ENCODE peak calls at places on chromosomes 12 and 14, in eight cellular contexts. W is thoracic aorta, Z is left ventricle myocardium inferior, G is PC-3, R is PC-9, J is neural progenitor cell, E is heart left ventricle, X is left lung. S is an unnamed sample.

GRCh38 chr14:91414475-91415342 is 2.9 kb downstream of the CCDC88C start:
- DNase-seq in W (no peak), Z (no peak), G (no peak), R (no peak), J (peak; percentile 87), E (no peak), X (no peak), S (peak; percentile 69)

GRCh38 chr14:68637106-68638021 is 155.5 kb downstream of the ZFP36L1 start:
- DNase-seq in W (no peak), Z (peak; percentile 54), G (no peak), R (peak; percentile 13), J (no peak), E (peak; percentile 75), X (no peak), S (peak; percentile 31)

GRCh38 chr12:12661086-12661485 is 34.9 kb downstream of the GPR19 start:
- DNase-seq in W (no peak), Z (no peak), G (peak; percentile 36), R (no peak), J (no peak), E (no peak), X (no peak), S (peak; percentile 94)

GRCh38 chr12:53596920-53597363 is 29.2 kb downstream of the ATF7 start:
- DNase-seq in W (no peak), Z (no peak), G (no peak), R (no peak), J (peak; percentile 28), E (no peak), X (no peak), S (peak; percentile 67)

GRCh38 chr12:129607293-129607692 is 296.5 kb downstream of the TMEM132D start:
- DNase-seq in W (no peak), Z (no peak), G (no peak), R (no peak), J (peak; percentile 88), E (no peak), X (no peak), S (no peak)

GRCh38 chr12:112382866-112383265 is 635 bp upstream of the HECTD4 start:
- DNase-seq in W (no peak), Z (no peak), G (no peak), R (no peak), J (no peak), E (no peak), X (no peak), S (no peak)

GRCh38 chr14:52315355-52315718 is 1.2 kb downstream of the PTGER2 start:
- DNase-seq in W (no peak), Z (no peak), G (no peak), R (no peak), J (peak; percentile 23), E (no peak), X (no peak), S (peak; percentile 13)

GRCh38 chr14:106530031-106530422 is 1003.6 kb downstream of the TMEM121 start:
- DNase-seq in W (no peak), Z (no peak), G (no peak), R (no peak), J (no peak), E (no peak), X (no peak), S (no peak)

GRCh38 chr14:60980811-60981625 is at the start of the genes SLC38A6 and TRMT5:
- DNase-seq in W (peak; percentile 82), Z (peak; percentile 92), G (peak; percentile 99), R (peak; percentile 92), J (peak; percentile 95), E (peak; percentile 95), X (peak; percentile 95), S (peak; percentile 93)

GRCh38 chr14:87628129-87628528 is 364.9 kb downstream of the GALC start:
- DNase-seq in W (peak; percentile 27), Z (no peak), G (no peak), R (no peak), J (peak; percentile 90), E (peak; percentile 59), X (no peak), S (no peak)

GRCh38 chr14:50027797-50028196 is 88.6 kb downstream of the VCPKMT start:
- DNase-seq in W (no peak), Z (no peak), G (no peak), R (no peak), J (no peak), E (no peak), X (no peak), S (no peak)

GRCh38 chr12:118312578-118312977 is 60.1 kb downstream of the TAOK3 start:
- DNase-seq in W (no peak), Z (no peak), G (peak; percentile 52), R (peak; percentile 70), J (no peak), E (no peak), X (no peak), S (no peak)

GRCh38 chr12:121787063-121787774 is 6.3 kb downstream of the RHOF start:
- DNase-seq in W (no peak), Z (no peak), G (peak; percentile 57), R (peak; percentile 78), J (no peak), E (no peak), X (peak; percentile 81), S (no peak)

GRCh38 chr14:55038708-55039107 is 11.7 kb downstream of the SOCS4 start:
- DNase-seq in W (no peak), Z (no peak), G (peak; percentile 90), R (peak; percentile 71), J (no peak), E (no peak), X (no peak), S (peak; percentile 45)

GRCh38 chr12:113396828-113397496 is 6.7 kb downstream of the SDS start:
- DNase-seq in W (no peak), Z (no peak), G (no peak), R (no peak), J (no peak), E (no peak), X (no peak), S (peak; percentile 77)

GRCh38 chr14:105855893-105856675 is 329.7 kb downstream of the TMEM121 start:
- DNase-seq in W (no peak), Z (peak; percentile 10), G (no peak), R (no peak), J (no peak), E (no peak), X (peak; percentile 65), S (no peak)

GRCh38 chr12:51860986-51861385 is 12.5 kb upstream of the FIGNL2 start:
- DNase-seq in W (no peak), Z (no peak), G (no peak), R (no peak), J (no peak), E (no peak), X (peak; percentile 40), S (peak; percentile 57)
- TF ChIP-seq CTCF in W (no peak), Z (no peak), G (no peak), R (no peak), J (no peak), E (no peak), X (no peak), S (no peak)

DNA sequence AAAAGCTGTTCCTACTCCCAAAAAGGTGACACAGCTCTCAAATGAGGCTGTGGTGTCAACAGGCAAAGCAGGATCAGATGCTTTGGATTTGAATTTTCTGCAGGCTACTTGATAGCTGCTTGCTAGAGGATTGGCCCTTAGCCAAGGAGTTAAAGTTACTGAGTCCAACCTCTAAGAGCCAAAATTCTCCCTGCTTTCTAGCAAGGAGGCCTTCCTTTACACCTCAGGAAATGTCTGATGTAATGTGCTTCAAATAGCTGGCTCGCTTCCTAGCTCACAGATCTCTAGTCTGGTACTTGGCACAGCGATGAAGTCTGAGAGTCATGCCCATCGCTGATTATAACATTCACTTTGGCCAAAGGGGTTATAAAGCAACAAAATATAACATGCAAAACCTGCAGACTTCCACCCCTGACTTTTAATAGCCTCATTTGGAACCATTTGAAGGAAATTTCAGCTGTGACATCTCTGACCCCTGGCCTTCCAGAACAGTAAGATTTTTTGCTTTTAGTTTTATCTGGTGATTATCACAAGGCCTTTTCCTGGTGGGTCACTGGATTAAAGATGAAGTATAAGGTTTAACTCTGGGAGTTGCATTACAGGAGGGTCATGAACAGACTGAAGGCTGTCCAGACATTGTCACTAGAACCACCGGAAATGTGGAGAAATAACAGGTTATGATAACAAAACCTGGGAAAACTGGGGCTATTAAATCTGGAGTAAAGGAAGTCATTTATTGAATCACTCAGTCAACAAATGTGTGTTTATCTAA is 189.7 kb downstream of the EPS8 start:
- DNase-seq in W (no peak), Z (no peak), G (peak; percentile 81), R (no peak), J (no peak), E (peak; percentile 34), X (no peak), S (peak; percentile 41)
- H3K4me1 ChIP-seq in W (peaks cover 15% of the 10 kb centered on the region), Z (peaks cover 45% of the 10 kb centered on the region), G (peaks cover 42% of the 10 kb centered on the region), R (peaks cover 26% of the 10 kb centered on the region), J (no peaks in the 10 kb centered on the region), E (no peaks in the 10 kb centered on the region), X (peaks cover 8% of the 10 kb centered on the region), S (peaks cover 32% of the 10 kb centered on the region)

GRCh38 chr14:100980823-100981222 is 77.3 kb upstream of the RTL1 start:
- DNase-seq in W (no peak), Z (no peak), G (peak; percentile 19), R (no peak), J (no peak), E (no peak), X (no peak), S (no peak)

GRCh38 chr14:100979780-100980179 is 76.3 kb upstream of the RTL1 start:
- DNase-seq in W (no peak), Z (no peak), G (peak; percentile 90), R (no peak), J (no peak), E (no peak), X (no peak), S (no peak)

GRCh38 chr14:100972134-100972905 is 68.8 kb upstream of the RTL1 start:
- DNase-seq in W (no peak), Z (no peak), G (peak; percentile 57), R (no peak), J (no peak), E (no peak), X (no peak), S (peak; percentile 19)

GRCh38 chr14:100979079-100979478 is 75.6 kb upstream of the RTL1 start:
- DNase-seq in W (no peak), Z (no peak), G (peak; percentile 56), R (no peak), J (no peak), E (no peak), X (no peak), S (no peak)

DNA sequence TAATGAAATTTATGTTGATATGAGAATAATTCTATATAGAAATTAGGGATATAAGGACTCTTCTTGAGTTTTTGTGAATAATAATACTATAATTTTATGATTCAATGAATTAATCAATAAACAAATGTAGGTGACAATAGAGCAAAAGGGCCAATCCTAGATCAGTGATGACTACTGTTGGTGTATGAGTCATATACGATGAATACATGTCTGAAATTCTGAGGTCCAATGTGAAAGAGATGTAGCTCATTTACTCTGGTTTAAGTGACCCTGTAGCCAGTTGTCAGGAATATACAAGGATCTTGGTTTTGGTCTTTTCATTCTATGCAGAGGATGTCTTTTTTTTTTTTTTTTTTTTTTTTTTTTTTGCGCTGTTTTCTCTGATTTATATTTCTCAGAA is 72.1 kb upstream of the RTL1 start:
- DNase-seq in W (no peak), Z (no peak), G (peak; percentile 33), R (no peak), J (no peak), E (no peak), X (no peak), S (no peak)
- TF ChIP-seq CTCF in W (no peak), Z (no peak), G (no peak), R (no peak), J (no peak), E (no peak), X (no peak), S (no peak)

DNA sequence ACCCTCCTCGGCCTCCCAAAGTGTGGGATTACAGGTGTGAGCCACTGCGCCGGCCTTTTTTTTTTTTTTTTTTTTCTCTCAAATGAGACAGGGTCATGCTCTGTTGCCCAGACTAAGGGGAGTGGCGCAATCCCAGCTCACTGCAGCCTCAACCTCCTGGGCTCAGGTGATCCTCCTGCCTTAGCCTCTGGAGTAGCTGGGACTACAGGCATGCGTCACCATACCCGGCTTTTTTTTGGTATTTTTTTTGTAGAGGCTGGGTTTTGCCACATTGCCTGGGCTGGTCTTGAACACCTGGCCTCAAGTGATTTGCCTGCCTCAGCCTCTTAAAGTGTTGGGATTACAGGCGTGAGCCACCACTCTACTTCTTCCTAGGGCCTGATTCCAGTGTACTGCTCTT is 18.7 kb downstream of the FUT8 start:
- DNase-seq in W (no peak), Z (no peak), G (no peak), R (peak; percentile 28), J (no peak), E (no peak), X (no peak), S (no peak)
- H3K4me1 ChIP-seq in W (peaks cover 4% of the 10 kb centered on the region), Z (peaks cover 23% of the 10 kb centered on the region), G (peaks cover 8% of the 10 kb centered on the region), R (no peaks in the 10 kb centered on the region), J (peaks cover 5% of the 10 kb centered on the region), E (no peaks in the 10 kb centered on the region), X (peaks cover 4% of the 10 kb centered on the region), S (peaks cover 24% of the 10 kb centered on the region)

S was measured in osteoblast.